ENCODE peak calls at places on chromosomes 2 and 18, in seven cellular contexts. J is body of pancreas, Q is transverse colon, W is breast epithelium, O is esophagus squamous epithelium, T is uterus, B is endothelial cell of umbilical vein. X is an unnamed sample.

GRCh38 chr18:49399003-49399402 is 61.4 kb downstream of the DYM start:
- DNase-seq in J (no peak), Q (no peak), W (no peak), O (no peak), T (no peak), B (peak; percentile 74), X (no peak)

GRCh38 chr2:222982010-222982908 is 69.7 kb upstream of the KCNE4 start:
- DNase-seq in J (peak; percentile 67), Q (peak; percentile 18), W (no peak), O (no peak), T (peak; percentile 49), B (peak; percentile 54), X (peak; percentile 48)

GRCh38 chr2:96108578-96109561 is 7.5 kb downstream of the ADRA2B start:
- DNase-seq in J (no peak), Q (no peak), W (no peak), O (no peak), T (no peak), B (no peak), X (peak; percentile 60)

GRCh38 chr2:189624648-189625355 is 36.5 kb upstream of the ASNSD1 start:
- DNase-seq in J (no peak), Q (no peak), W (no peak), O (no peak), T (no peak), B (no peak), X (no peak)

GRCh38 chr2:236171213-236172201 is 3.3 kb upstream of the GBX2 start:
- DNase-seq in J (no peak), Q (no peak), W (no peak), O (no peak), T (no peak), B (no peak), X (no peak)

GRCh38 chr2:14011186-14011585 is 621.3 kb upstream of the LRATD1 start:
- DNase-seq in J (no peak), Q (no peak), W (no peak), O (no peak), T (no peak), B (no peak), X (no peak)

GRCh38 chr18:62938006-62938405 is 222.7 kb downstream of the PHLPP1 start:
- DNase-seq in J (no peak), Q (no peak), W (no peak), O (no peak), T (no peak), B (no peak), X (no peak)

GRCh38 chr2:177314722-177315264 is 50.3 kb upstream of the NFE2L2 start:
- DNase-seq in J (no peak), Q (no peak), W (no peak), O (no peak), T (no peak), B (no peak), X (no peak)

GRCh38 chr2:29606105-29606871 is 315.1 kb downstream of the ALK start:
- DNase-seq in J (no peak), Q (no peak), W (no peak), O (no peak), T (no peak), B (no peak), X (no peak)

GRCh38 chr2:215961981-215962380 is 51.4 kb downstream of the MREG start:
- DNase-seq in J (no peak), Q (no peak), W (no peak), O (no peak), T (no peak), B (no peak), X (no peak)

GRCh38 chr2:176133366-176133765 is 3.9 kb downstream of the HOXD8 start:
- DNase-seq in J (no peak), Q (no peak), W (no peak), O (no peak), T (peak; percentile 56), B (peak; percentile 32), X (no peak)

GRCh38 chr2:240623531-240624010 is 1.7 kb upstream of the GPR35 start:
- DNase-seq in J (no peak), Q (no peak), W (no peak), O (no peak), T (no peak), B (no peak), X (no peak)

GRCh38 chr2:236632295-236633218 is 62.9 kb downstream of the ACKR3 start:
- DNase-seq in J (no peak), Q (no peak), W (no peak), O (no peak), T (no peak), B (no peak), X (no peak)

GRCh38 chr2:105571445-105571987 is 172.7 kb upstream of the FHL2 start:
- DNase-seq in J (no peak), Q (no peak), W (no peak), O (no peak), T (no peak), B (no peak), X (no peak)

GRCh38 chr2:241135737-241136136 is 13.5 kb downstream of the PASK start:
- DNase-seq in J (no peak), Q (peak; percentile 82), W (no peak), O (no peak), T (no peak), B (no peak), X (peak; percentile 71)

DNA sequence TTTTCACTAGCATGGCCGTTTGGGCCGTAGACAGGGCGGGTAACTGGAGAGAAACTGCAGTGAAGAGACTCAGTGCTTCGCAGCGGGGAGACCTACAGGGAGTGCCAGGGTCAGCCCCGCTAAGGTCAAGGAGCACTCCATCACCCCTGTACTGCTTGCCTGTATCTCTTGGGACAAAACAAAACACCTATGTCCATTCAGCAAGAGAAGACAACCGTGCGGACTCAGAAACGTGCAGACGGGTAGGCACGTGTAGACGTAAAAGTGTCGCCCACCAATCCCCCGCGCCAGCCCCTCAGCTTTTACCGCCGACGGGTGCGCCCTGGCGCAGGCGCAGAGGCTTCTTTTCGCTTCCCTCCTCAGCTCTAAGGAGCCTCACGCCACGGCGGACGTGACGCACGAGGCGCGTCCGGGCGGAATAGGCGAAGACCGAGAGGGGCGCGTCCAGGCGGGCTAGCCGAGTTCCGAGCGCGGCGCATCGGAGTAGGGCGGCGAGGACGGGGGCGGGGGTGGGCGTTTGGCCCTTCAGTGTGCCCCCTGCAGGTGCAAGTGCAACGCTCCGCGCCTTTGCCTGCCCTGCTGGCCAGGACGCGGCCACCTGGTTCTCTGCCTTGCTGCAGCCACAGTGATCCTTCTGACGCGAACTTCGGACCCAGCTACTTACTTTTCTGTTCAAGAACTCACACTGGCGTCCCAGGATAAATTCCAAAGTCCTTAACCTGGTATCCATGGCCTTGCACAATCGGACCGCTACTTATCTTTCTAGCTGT is 3.3 kb upstream of the SOS1 start:
- DNase-seq in J (peak; percentile 92), Q (peak; percentile 96), W (peak; percentile 86), O (peak; percentile 67), T (peak; percentile 92), B (peak; percentile 97), X (peak; percentile 97)
- TF ChIP-seq CTCF in J (peak; percentile 70), Q (peak; percentile 56), W (peak; percentile 24), O (peak; percentile 19), T (peak; percentile 57), B (peak; percentile 28), X (peak; percentile 25)

GRCh38 chr2:201130524-201131186 is 14.7 kb downstream of the CFLAR start:
- DNase-seq in J (no peak), Q (no peak), W (no peak), O (no peak), T (no peak), B (peak; percentile 98), X (no peak)
- TF ChIP-seq POLR2A in J (no peak), Q (no peak), W (no peak), O (peak; percentile 35), T (no peak), B (peak; percentile 85), X (no peak)

DNA sequence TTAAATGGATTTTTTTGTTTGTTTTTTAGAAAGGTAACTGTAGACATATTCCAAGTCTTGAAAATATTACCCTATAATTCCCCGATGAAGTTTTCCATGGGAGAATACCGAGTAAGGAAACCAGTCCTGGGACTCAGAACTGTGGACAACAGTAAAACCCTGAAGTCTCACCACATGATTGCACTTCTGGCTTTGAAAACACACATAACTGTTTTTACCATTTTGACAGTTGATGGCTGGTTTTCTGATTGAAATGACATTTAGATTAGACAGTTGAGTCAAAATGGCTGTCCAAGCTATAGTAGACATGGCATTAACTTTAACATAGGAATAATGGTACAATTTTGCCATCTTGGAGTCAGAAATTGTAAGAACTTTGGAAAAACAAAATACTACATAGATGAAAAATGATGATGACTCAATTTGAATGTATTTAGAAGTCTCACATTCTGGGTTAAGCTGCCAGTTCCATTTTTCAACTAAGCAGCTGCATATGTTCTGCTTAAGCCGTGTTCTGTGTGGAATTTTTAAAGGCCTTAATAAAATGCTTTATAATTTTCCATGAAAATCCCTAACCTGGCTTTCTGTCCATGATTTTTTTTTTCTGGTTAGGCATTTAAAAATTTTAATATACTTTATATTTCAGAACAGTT is 38.3 kb upstream of the WIPF1 start:
- DNase-seq in J (no peak), Q (no peak), W (no peak), O (no peak), T (no peak), B (no peak), X (no peak)
- H3K27ac ChIP-seq in J (no peak overlapping the region), Q (no peak overlapping the region), W (peak overlapping the region; percentile 56), O (peak overlapping the region; percentile 4), T (no peak overlapping the region), B (no peak overlapping the region), X (no peak overlapping the region)

DNA sequence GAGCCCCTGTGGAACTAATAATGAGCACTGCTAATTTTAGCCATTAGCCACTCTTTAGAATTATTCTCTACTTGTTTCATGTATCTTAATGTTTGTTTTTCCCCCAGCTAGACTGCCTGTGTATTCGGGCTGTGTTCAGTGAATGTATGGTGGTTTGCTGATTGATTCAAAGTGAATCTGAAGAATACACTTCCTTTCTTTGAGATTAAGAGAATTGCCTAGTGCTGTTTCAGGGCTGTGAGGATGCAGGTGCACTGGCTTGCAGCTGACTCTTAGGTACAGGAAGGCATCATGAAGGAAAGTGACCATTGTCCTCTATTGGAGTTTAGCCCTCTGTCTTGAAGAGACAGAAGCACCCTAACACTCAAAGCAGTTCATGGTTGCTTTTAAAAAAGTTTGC is 138.7 kb downstream of the CERS6 start:
- DNase-seq in J (no peak), Q (no peak), W (no peak), O (no peak), T (no peak), B (no peak), X (no peak)
- TF ChIP-seq CTCF in J (no peak), Q (no peak), W (no peak), O (no peak), T (no peak), B (no peak), X (no peak)

GRCh38 chr2:217857624-217858506 is 144.9 kb downstream of the TNS1 start:
- DNase-seq in J (no peak), Q (no peak), W (no peak), O (no peak), T (no peak), B (no peak), X (no peak)
- TF ChIP-seq POLR2A in J (no peak), Q (no peak), W (no peak), O (no peak), T (no peak), B (no peak), X (no peak)